ENCODE peak calls at places on chromosomes 2 and 18, in six cellular contexts. Q is ureter; V is dorsolateral prefrontal cortex; A is neural progenitor cell; I is activated naive CD4-positive, alpha-beta T cell treated with Interleukin-2 at 50 U/mL for 16 hours; R is HFF-Myc. X is an unnamed sample.
A peak's percentile ranks its signal among the peaks of the same experiment; 100 is the strongest.

GRCh38 chr18:29154758-29155725 is 978.1 kb upstream of the CDH2 start:
- DNase-seq in V (no peak), A (no peak), R (peak; percentile 87), Q (no peak), I (no peak), X (no peak)

GRCh38 chr2:37615808-37616673 is 55.4 kb downstream of the CDC42EP3 start:
- DNase-seq in R (no peak), Q (no peak), I (peak; percentile 53), A (no peak), V (no peak), X (no peak)

GRCh38 chr2:234686088-234686890 is 189.4 kb upstream of the ARL4C start:
- DNase-seq in A (peak; percentile 85), V (no peak), Q (no peak), R (no peak), I (no peak), X (no peak)

GRCh38 chr2:222698276-222698675 is 26.8 kb downstream of the MOGAT1 start:
- DNase-seq in A (no peak), R (no peak), I (no peak), Q (no peak), V (no peak), X (no peak)

GRCh38 chr2:104443137-104443536 is 410.8 kb upstream of the POU3F3 start:
- DNase-seq in I (no peak), V (no peak), A (no peak), R (no peak), Q (no peak), X (no peak)

GRCh38 chr2:95343429-95344207 is 46.5 kb downstream of the KCNIP3 start:
- DNase-seq in V (no peak), A (no peak), I (no peak), R (no peak), Q (no peak), X (peak; percentile 20)

GRCh38 chr2:121650554-121650930 is 1.3 kb upstream of the CLASP1 start:
- DNase-seq in R (no peak), A (peak; percentile 44), Q (no peak), I (peak; percentile 24), V (peak; percentile 4), X (no peak)

GRCh38 chr2:26970928-26971627 is 641 bp downstream of the MAPRE3 start:
- DNase-seq in R (no peak), I (no peak), A (peak; percentile 65), Q (peak; percentile 50), V (no peak), X (no peak)

GRCh38 chr18:41828137-41828536 is 126.9 kb upstream of the PIK3C3 start:
- DNase-seq in R (no peak), V (no peak), A (no peak), Q (no peak), I (no peak), X (no peak)

GRCh38 chr2:77404189-77404588 is 118.0 kb downstream of the LRRTM4 start:
- DNase-seq in A (no peak), V (no peak), I (no peak), R (no peak), Q (no peak), X (no peak)

GRCh38 chr2:166677996-166678395 is 183.9 kb upstream of the SCN7A start:
- DNase-seq in A (no peak), R (no peak), Q (no peak), I (no peak), V (no peak), X (no peak)